ENCODE peak calls at places on chromosomes 4 and X, in nine cellular contexts. C is body of pancreas, H is suprapubic skin, V is Peyer's patch, U is stomach, X is WERI-Rb-1, D is testis, I is PC-3, T is transverse colon. Z is an unnamed sample.

GRCh38 chr4:159484861-159485260 is 382.0 kb downstream of the RAPGEF2 start:
- DNase-seq in T (no peak), X (no peak), V (no peak), H (no peak), D (no peak), U (no peak), C (no peak), I (peak; percentile 33), Z (no peak)

GRCh38 chr4:20490734-20491133 is 209.5 kb upstream of the PACRGL start:
- DNase-seq in I (no peak), T (no peak), D (no peak), X (no peak), V (no peak), H (no peak), C (no peak), U (no peak), Z (peak; percentile 48)

GRCh38 chrX:130645955-130646583 is 244.3 kb downstream of the RBMX2 start:
- DNase-seq in H (no peak), V (no peak), T (peak; percentile 12), D (no peak), C (no peak), X (no peak), I (no peak), U (no peak), Z (no peak)

GRCh38 chr4:36269116-36269515 is 12.3 kb upstream of the DTHD1 start:
- DNase-seq in D (no peak), U (no peak), T (no peak), C (no peak), V (no peak), X (no peak), H (no peak), I (no peak), Z (no peak)

GRCh38 chrX:79281775-79282174 is 85.4 kb downstream of the ITM2A start:
- DNase-seq in D (no peak), I (no peak), V (no peak), T (no peak), C (no peak), U (no peak), X (no peak), H (no peak), Z (no peak)

GRCh38 chrX:130091976-130092522 is 18.2 kb downstream of the ELF4 start:
- DNase-seq in X (peak; percentile 58), T (peak; percentile 83), V (peak; percentile 90), I (no peak), H (no peak), U (peak; percentile 63), D (no peak), C (no peak), Z (peak; percentile 72)

GRCh38 chr4:2805712-2806391 is 13.0 kb downstream of the SH3BP2 start:
- DNase-seq in C (peak; percentile 77), H (no peak), I (peak; percentile 67), V (no peak), D (peak; percentile 65), U (peak; percentile 93), X (no peak), T (peak; percentile 92), Z (no peak)

GRCh38 chr4:151409470-151410313 is 716 bp downstream of the FHIP1A start:
- DNase-seq in U (peak; percentile 49), T (peak; percentile 64), I (peak; percentile 52), C (peak; percentile 52), D (peak; percentile 23), V (no peak), H (peak; percentile 79), X (no peak), Z (peak; percentile 87)

GRCh38 chr4:64584981-64585557 is 175.8 kb upstream of the TECRL start:
- DNase-seq in H (no peak), X (peak; percentile 38), V (no peak), C (no peak), I (peak; percentile 57), T (no peak), D (peak; percentile 50), U (no peak), Z (peak; percentile 59)

GRCh38 chr4:106687026-106687425 is 318.4 kb upstream of the GIMD1 start:
- DNase-seq in D (no peak), X (no peak), T (no peak), I (no peak), H (no peak), C (no peak), U (no peak), V (no peak), Z (no peak)

GRCh38 chr4:10063544-10064300 is 42.4 kb upstream of the SLC2A9 start:
- DNase-seq in D (peak; percentile 80), C (peak; percentile 42), H (no peak), I (peak; percentile 44), V (no peak), X (peak; percentile 84), U (peak; percentile 37), T (peak; percentile 28), Z (peak; percentile 94)

GRCh38 chr4:1793496-1793840 is 375 bp downstream of the FGFR3 start:
- DNase-seq in V (no peak), T (peak; percentile 65), D (no peak), U (peak; percentile 58), H (no peak), C (no peak), X (peak; percentile 58), I (peak; percentile 12), Z (peak; percentile 80)

GRCh38 chr4:102196221-102196620 is 149.1 kb downstream of the SLC39A8 start:
- DNase-seq in T (no peak), H (no peak), V (no peak), I (peak; percentile 15), X (peak; percentile 52), U (no peak), D (no peak), C (no peak), Z (no peak)

GRCh38 chrX:21885568-21885967 is 29.8 kb downstream of the YY2 start:
- DNase-seq in X (no peak), V (no peak), U (no peak), C (no peak), H (no peak), D (no peak), I (no peak), T (no peak), Z (no peak)

GRCh38 chr4:692771-693554 is 4.0 kb upstream of the SLC49A3 start:
- DNase-seq in D (no peak), I (no peak), C (no peak), T (no peak), H (no peak), V (no peak), U (no peak), X (no peak), Z (no peak)

GRCh38 chr4:114109776-114110175 is 130.3 kb upstream of the ARSJ start:
- DNase-seq in H (no peak), C (no peak), T (no peak), U (no peak), V (no peak), X (no peak), D (no peak), I (no peak), Z (no peak)

GRCh38 chr4:37446016-37446415 is 201.5 kb downstream of the NWD2 start:
- DNase-seq in X (no peak), C (no peak), H (no peak), T (no peak), V (no peak), U (no peak), D (no peak), I (peak; percentile 75), Z (no peak)

GRCh38 chr4:64756016-64756415 is 346.8 kb upstream of the TECRL start:
- DNase-seq in X (no peak), H (no peak), I (peak; percentile 62), D (no peak), C (no peak), V (no peak), T (no peak), U (no peak), Z (no peak)

GRCh38 chr4:80526697-80527096 is 191.2 kb downstream of the CFAP299 start:
- DNase-seq in X (no peak), U (no peak), I (no peak), C (no peak), H (no peak), V (no peak), T (no peak), D (no peak), Z (no peak)
- H3K4me3 ChIP-seq in X (no peak overlapping the region), U (no peak overlapping the region), I (no peak overlapping the region), C (no peak overlapping the region), H (no peak overlapping the region), V (no peak overlapping the region), T (no peak overlapping the region), D (no peak overlapping the region), Z (no peak overlapping the region)

GRCh38 chr4:139872274-139872673 is 206.7 kb downstream of the MGST2 start:
- DNase-seq in C (no peak), V (no peak), X (no peak), U (no peak), H (no peak), I (peak; percentile 87), T (no peak), D (no peak), Z (no peak)

GRCh38 chr4:139875456-139875855 is 209.8 kb downstream of the MGST2 start:
- DNase-seq in V (no peak), U (no peak), H (no peak), C (no peak), X (no peak), D (no peak), I (no peak), T (no peak), Z (peak; percentile 79)

GRCh38 chr4:139878050-139878449 is 212.4 kb downstream of the MGST2 start:
- DNase-seq in T (no peak), H (no peak), V (no peak), I (no peak), D (no peak), C (no peak), U (no peak), X (no peak), Z (no peak)

GRCh38 chr4:139873111-139873866 is 207.7 kb downstream of the MGST2 start:
- DNase-seq in I (no peak), X (no peak), C (no peak), V (no peak), D (no peak), T (no peak), U (no peak), H (no peak), Z (no peak)

GRCh38 chr4:139876328-139876941 is 210.8 kb downstream of the MGST2 start:
- DNase-seq in D (no peak), T (no peak), I (no peak), U (no peak), C (no peak), X (no peak), H (no peak), V (no peak), Z (no peak)
- TF ChIP-seq CTCF in D (no peak), T (no peak), I (no peak), U (no peak), C (peak; percentile 26), X (peak; percentile 32), H (no peak), V (no peak), Z (no peak)

DNA sequence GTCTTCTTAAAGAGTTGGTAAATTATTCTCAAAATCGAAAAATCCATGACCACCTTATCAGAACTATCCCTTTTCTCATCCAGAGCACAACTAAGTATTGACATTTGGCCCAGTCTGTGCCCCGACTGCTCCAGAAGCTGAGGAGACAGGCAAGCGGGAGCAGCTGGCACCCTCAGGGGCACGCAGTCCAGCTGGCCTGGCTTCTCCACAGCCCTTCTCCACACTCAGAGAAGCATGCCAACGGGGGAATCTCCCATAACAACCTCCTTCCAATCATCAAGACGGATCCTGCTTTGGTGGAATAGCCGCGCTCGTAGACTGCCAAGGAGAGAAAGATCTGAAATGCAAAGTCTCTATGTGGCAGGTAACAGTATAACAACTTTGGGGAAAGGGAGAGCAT is 85.5 kb downstream of the AFAP1 start:
- DNase-seq in X (no peak), U (no peak), I (no peak), T (no peak), V (no peak), H (no peak), D (no peak), C (no peak), Z (no peak)
- H3K27ac ChIP-seq in X (no peak overlapping the region), U (no peak overlapping the region), I (no peak overlapping the region), T (no peak overlapping the region), V (no peak overlapping the region), H (no peak overlapping the region), D (no peak overlapping the region), C (no peak overlapping the region), Z (no peak overlapping the region)

GRCh38 chr4:154807042-154807630 is 26.1 kb downstream of the RBM46 start:
- DNase-seq in V (no peak), T (no peak), U (no peak), I (peak; percentile 71), X (no peak), H (no peak), D (no peak), C (no peak), Z (no peak)
- H3K4me3 ChIP-seq in V (no peak overlapping the region), T (no peak overlapping the region), U (no peak overlapping the region), I (peak overlapping the region; percentile 41), X (no peak overlapping the region), H (no peak overlapping the region), D (no peak overlapping the region), C (no peak overlapping the region), Z (no peak overlapping the region)

Z was measured in endodermal cell.